ENCODE peak calls at places on chromosomes 12 and 14, in four cellular contexts. N, U, K and Z are unnamed samples.

GRCh38 chr12:130425698-130426245 is 88.1 kb downstream of the PIWIL1 start:
- DNase-seq in N (no peak), U (no peak), K (no peak), Z (no peak)

GRCh38 chr14:65788876-65789859 is 376.6 kb downstream of the FUT8 start:
- DNase-seq in N (no peak), U (no peak), K (no peak), Z (no peak)

GRCh38 chr12:3135522-3136461 is 58.6 kb downstream of the TSPAN9 start:
- DNase-seq in N (peak; percentile 20), U (peak; percentile 44), K (peak; percentile 73), Z (peak; percentile 80)

GRCh38 chr14:68143341-68143807 is 323.8 kb downstream of the RAD51B start:
- DNase-seq in N (no peak), U (no peak), K (no peak), Z (no peak)

GRCh38 chr14:94897583-94897982 is 127.7 kb upstream of the GSC start:
- DNase-seq in N (no peak), U (no peak), K (no peak), Z (no peak)

GRCh38 chr12:119841433-119842210 is 35.5 kb downstream of the CIT start:
- DNase-seq in N (no peak), U (no peak), K (no peak), Z (no peak)

GRCh38 chr12:45284096-45284901 is 68.4 kb downstream of the ANO6 start:
- DNase-seq in N (no peak), U (no peak), K (no peak), Z (no peak)

GRCh38 chr14:104107101-104107581 is 21.6 kb downstream of the ASPG start:
- DNase-seq in N (no peak), U (no peak), K (no peak), Z (no peak)

GRCh38 chr12:78018939-78019338 is 188.2 kb downstream of the NAV3 start:
- DNase-seq in N (no peak), U (peak; percentile 45), K (no peak), Z (no peak)

GRCh38 chr12:132649226-132649945 is 30.8 kb downstream of the P2RX2 start:
- DNase-seq in N (no peak), U (no peak), K (no peak), Z (no peak)

GRCh38 chr14:43022094-43022800 is 1415.6 kb downstream of the LRFN5 start:
- DNase-seq in N (no peak), U (no peak), K (no peak), Z (no peak)

GRCh38 chr12:24742378-24742777 is 206.5 kb downstream of the BCAT1 start:
- DNase-seq in N (peak; percentile 45), U (peak; percentile 71), K (no peak), Z (peak; percentile 25)

GRCh38 chr12:19404232-19404880 is 34.9 kb upstream of the AEBP2 start:
- DNase-seq in N (no peak), U (no peak), K (no peak), Z (no peak)

GRCh38 chr14:31529053-31529452 is 32.2 kb upstream of the NUBPL start:
- DNase-seq in N (no peak), U (no peak), K (no peak), Z (no peak)

GRCh38 chr14:92266216-92266615 is 56.7 kb upstream of the SLC24A4 start:
- DNase-seq in N (no peak), U (no peak), K (no peak), Z (no peak)

GRCh38 chr12:84638811-84639368 is 273.7 kb downstream of the SLC6A15 start:
- DNase-seq in N (no peak), U (no peak), K (no peak), Z (no peak)

GRCh38 chr14:106185837-106186233 is 659.5 kb downstream of the TMEM121 start:
- DNase-seq in N (no peak), U (no peak), K (no peak), Z (no peak)

GRCh38 chr14:64963611-64964010 is 8.5 kb downstream of the RAB15 start:
- DNase-seq in N (no peak), U (no peak), K (no peak), Z (no peak)

GRCh38 chr12:122116707-122117535 is 38.4 kb downstream of the MLXIP start:
- DNase-seq in N (no peak), U (no peak), K (no peak), Z (no peak)

GRCh38 chr12:1173806-1174617 is 183.0 kb downstream of the ERC1 start:
- DNase-seq in N (no peak), U (no peak), K (no peak), Z (no peak)

GRCh38 chr12:91681751-91682150 is 463.9 kb downstream of the BTG1 start:
- DNase-seq in N (no peak), U (no peak), K (peak; percentile 30), Z (no peak)

GRCh38 chr12:27564612-27565213 is 40.7 kb downstream of the PPFIBP1 start:
- DNase-seq in N (no peak), U (no peak), K (no peak), Z (no peak)

GRCh38 chr14:58297762-58298476 is 436 bp upstream of the ARID4A start:
- DNase-seq in N (peak; percentile 100), U (peak; percentile 99), K (peak; percentile 76), Z (peak; percentile 73)

GRCh38 chr12:116320839-116321238 is 43.3 kb upstream of the MED13L start:
- DNase-seq in N (no peak), U (no peak), K (no peak), Z (no peak)

GRCh38 chr14:95256011-95256775 is 63.5 kb downstream of the CLMN start:
- DNase-seq in N (no peak), U (no peak), K (no peak), Z (no peak)

GRCh38 chr14:88299865-88300264 is 23.2 kb downstream of the KCNK10 start:
- DNase-seq in N (no peak), U (no peak), K (no peak), Z (no peak)

GRCh38 chr12:3751151-3752095 is 1.5 kb downstream of the CRACR2A start:
- DNase-seq in N (no peak), U (no peak), K (no peak), Z (no peak)

GRCh38 chr14:37890095-37890494 is 294.7 kb downstream of the TTC6 start:
- DNase-seq in N (no peak), U (no peak), K (no peak), Z (no peak)

GRCh38 chr14:37889087-37889486 is 293.7 kb downstream of the TTC6 start:
- DNase-seq in N (no peak), U (no peak), K (no peak), Z (no peak)

GRCh38 chr14:37899365-37899764 is 303.9 kb downstream of the TTC6 start:
- DNase-seq in N (no peak), U (no peak), K (no peak), Z (no peak)

DNA sequence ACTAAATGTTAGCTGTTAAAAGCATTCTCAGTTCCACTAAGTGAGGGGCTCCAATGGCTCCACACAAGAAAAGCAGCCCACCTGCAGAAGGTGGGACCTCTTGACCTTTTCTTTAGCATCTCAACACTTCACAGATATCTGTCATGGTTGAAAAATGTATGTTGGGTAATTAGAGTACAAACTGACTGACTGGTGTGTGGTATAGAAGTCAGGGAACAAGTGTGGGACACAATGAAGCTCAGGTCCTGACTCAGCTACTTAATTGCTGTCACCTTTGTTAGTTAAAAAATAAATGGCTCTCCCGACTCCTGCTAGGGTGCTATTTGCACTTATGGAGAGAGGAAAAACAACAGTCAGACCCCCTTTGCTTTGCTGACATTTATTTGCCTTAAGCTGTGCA is 299.0 kb downstream of the TTC6 start:
- DNase-seq in N (no peak), U (no peak), K (no peak), Z (no peak)
- TF ChIP-seq SPI1 in N (no peak), U (no peak), K (no peak), Z (no peak)

GRCh38 chr14:34138175-34138574 is 187.3 kb upstream of the EGLN3 start:
- DNase-seq in N (no peak), U (no peak), K (no peak), Z (no peak)
- TF ChIP-seq POLR2AphosphoS5 in N (no peak), U (no peak), K (no peak), Z (no peak)

GRCh38 chr12:56382611-56383010 is 20.0 kb upstream of the APOF start:
- DNase-seq in N (no peak), U (no peak), K (no peak), Z (no peak)

GRCh38 chr12:56391721-56392120 is 29.1 kb upstream of the APOF start:
- DNase-seq in N (no peak), U (no peak), K (no peak), Z (no peak)

GRCh38 chr12:56389215-56389850 is 26.7 kb upstream of the APOF start:
- DNase-seq in N (no peak), U (no peak), K (no peak), Z (no peak)

GRCh38 chr12:56385873-56386272 is 23.2 kb upstream of the APOF start:
- DNase-seq in N (no peak), U (no peak), K (no peak), Z (no peak)

GRCh38 chr12:56387152-56387551 is 24.5 kb upstream of the APOF start:
- DNase-seq in N (no peak), U (no peak), K (no peak), Z (no peak)
- TF ChIP-seq SPI1 in N (no peak), U (no peak), K (no peak), Z (no peak)

GRCh38 chr12:75877588-75878381 is 153.8 kb downstream of the PHLDA1 start:
- DNase-seq in N (no peak), U (no peak), K (no peak), Z (no peak)

GRCh38 chr12:75874456-75874855 is 157.1 kb downstream of the PHLDA1 start:
- DNase-seq in N (no peak), U (no peak), K (no peak), Z (no peak)

GRCh38 chr12:75876843-75877587 is 154.6 kb downstream of the PHLDA1 start:
- DNase-seq in N (no peak), U (no peak), K (no peak), Z (no peak)

GRCh38 chr12:75881910-75882309 is 149.7 kb downstream of the PHLDA1 start:
- DNase-seq in N (no peak), U (no peak), K (no peak), Z (no peak)

DNA sequence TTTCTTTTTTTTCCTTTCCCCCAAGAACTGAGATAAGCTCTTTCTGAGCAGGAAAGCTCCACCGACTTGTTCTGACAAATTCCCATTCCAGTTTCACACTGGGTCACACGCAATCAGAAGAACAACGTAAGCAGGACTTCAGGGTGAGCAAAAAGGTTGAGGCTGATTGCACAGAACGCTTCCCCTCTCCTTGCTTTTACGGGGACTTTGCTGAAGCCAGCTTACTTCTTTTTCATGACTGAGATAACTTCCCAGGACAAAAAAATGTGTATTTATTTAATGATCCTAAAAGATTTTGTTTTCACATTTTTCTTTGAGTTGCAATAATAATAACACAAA is 153.2 kb downstream of the PHLDA1 start:
- DNase-seq in N (no peak), U (no peak), K (no peak), Z (no peak)
- TF ChIP-seq POLR2AphosphoS5 in N (no peak), U (no peak), K (no peak), Z (no peak)

GRCh38 chr12:6752181-6752930 is 585 bp downstream of the MLF2 start:
- DNase-seq in N (no peak), U (no peak), K (peak; percentile 66), Z (no peak)
- TF ChIP-seq SPI1 in N (no peak), U (no peak), K (no peak), Z (no peak)